ENCODE peak calls at places on chromosomes 5 and 9, in seven cellular contexts. U is lung, Y is upper lobe of left lung, W is aorta, G is IMR-90, K is HCT116, V is body of pancreas. E is an unnamed sample.
A peak's percentile ranks its signal among the peaks of the same experiment; 100 is the strongest.

GRCh38 chr5:13403351-13403750 is 541.1 kb downstream of the DNAH5 start:
- DNase-seq in U (no peak), Y (no peak), W (no peak), G (no peak), K (no peak), V (no peak), E (no peak)

GRCh38 chr5:93421987-93422391 is 159.0 kb downstream of the NR2F1-AS1 start:
- DNase-seq in U (no peak), Y (no peak), W (peak; percentile 25), G (no peak), K (no peak), V (no peak), E (no peak)

GRCh38 chr5:137218471-137218870 is 280.7 kb downstream of the SPOCK1 start:
- DNase-seq in U (no peak), Y (no peak), W (no peak), G (peak; percentile 52), K (no peak), V (peak; percentile 37), E (no peak)

GRCh38 chr5:10140195-10140973 is 109.3 kb downstream of the ATPSCKMT start:
- DNase-seq in U (no peak), Y (no peak), W (no peak), G (peak; percentile 7), K (peak; percentile 13), V (no peak), E (no peak)

GRCh38 chr5:42840279-42840678 is 28.6 kb upstream of the SELENOP start:
- DNase-seq in U (peak; percentile 86), Y (peak; percentile 21), W (no peak), G (peak; percentile 58), K (no peak), V (peak; percentile 44), E (no peak)

GRCh38 chr9:79912641-79913040 is 340.9 kb downstream of the TLE4 start:
- DNase-seq in U (no peak), Y (no peak), W (no peak), G (no peak), K (no peak), V (no peak), E (no peak)

GRCh38 chr5:76273491-76273890 is 129.6 kb upstream of the IQGAP2 start:
- DNase-seq in U (no peak), Y (no peak), W (no peak), G (no peak), K (no peak), V (no peak), E (no peak)

GRCh38 chr9:121225240-121225639 is 23.6 kb upstream of the RAB14 start:
- DNase-seq in U (no peak), Y (no peak), W (no peak), G (no peak), K (no peak), V (no peak), E (no peak)

GRCh38 chr9:100690438-100690837 is 112.6 kb downstream of the CAVIN4 start:
- DNase-seq in U (no peak), Y (no peak), W (no peak), G (no peak), K (no peak), V (no peak), E (no peak)

GRCh38 chr5:154849791-154850201 is 607 bp downstream of the FAXDC2 start:
- DNase-seq in U (no peak), Y (no peak), W (no peak), G (peak; percentile 47), K (no peak), V (no peak), E (no peak)

GRCh38 chr5:124121198-124121597 is 609.2 kb downstream of the CSNK1G3 start:
- DNase-seq in U (no peak), Y (no peak), W (no peak), G (no peak), K (no peak), V (no peak), E (no peak)

GRCh38 chr5:169296456-169297220 is 4.3 kb downstream of the SLIT3 start:
- DNase-seq in U (peak; percentile 36), Y (no peak), W (no peak), G (no peak), K (no peak), V (peak; percentile 12), E (no peak)
- H3K4me1 ChIP-seq in U (peaks cover 5% of the 10 kb centered on the region), Y (no peaks in the 10 kb centered on the region), W (no peaks in the 10 kb centered on the region), G (no peaks in the 10 kb centered on the region), K (no peaks in the 10 kb centered on the region), V (peaks cover 9% of the 10 kb centered on the region), E (peaks cover 4% of the 10 kb centered on the region)

DNA sequence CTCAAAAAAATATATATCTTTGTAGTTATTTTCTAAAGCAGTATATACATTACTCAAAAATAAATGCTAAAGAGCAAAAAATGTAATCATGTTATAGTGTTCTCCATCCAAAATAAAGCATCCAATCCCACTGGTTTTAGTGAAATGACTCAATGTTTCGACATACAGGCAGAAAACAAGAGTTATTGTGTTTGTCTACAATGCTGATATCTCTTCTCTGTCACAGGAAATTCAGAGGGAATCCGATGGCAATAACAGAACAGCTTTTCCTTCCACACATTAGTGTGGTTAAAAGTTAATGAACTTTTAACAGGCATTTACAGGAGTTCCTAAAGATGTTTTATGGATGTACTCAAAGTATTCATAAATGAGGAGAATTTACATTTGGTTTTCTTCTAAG is 12.0 kb downstream of the TTC33 start:
- DNase-seq in U (no peak), Y (no peak), W (no peak), G (no peak), K (no peak), V (no peak), E (no peak)
- H3K36me3 ChIP-seq in U (peaks cover 7% of the 10 kb centered on the region), Y (no peaks in the 10 kb centered on the region), W (no peaks in the 10 kb centered on the region), G (peaks cover 12% of the 10 kb centered on the region), K (no peaks in the 10 kb centered on the region), V (peaks cover 6% of the 10 kb centered on the region), E (no peaks in the 10 kb centered on the region)

DNA sequence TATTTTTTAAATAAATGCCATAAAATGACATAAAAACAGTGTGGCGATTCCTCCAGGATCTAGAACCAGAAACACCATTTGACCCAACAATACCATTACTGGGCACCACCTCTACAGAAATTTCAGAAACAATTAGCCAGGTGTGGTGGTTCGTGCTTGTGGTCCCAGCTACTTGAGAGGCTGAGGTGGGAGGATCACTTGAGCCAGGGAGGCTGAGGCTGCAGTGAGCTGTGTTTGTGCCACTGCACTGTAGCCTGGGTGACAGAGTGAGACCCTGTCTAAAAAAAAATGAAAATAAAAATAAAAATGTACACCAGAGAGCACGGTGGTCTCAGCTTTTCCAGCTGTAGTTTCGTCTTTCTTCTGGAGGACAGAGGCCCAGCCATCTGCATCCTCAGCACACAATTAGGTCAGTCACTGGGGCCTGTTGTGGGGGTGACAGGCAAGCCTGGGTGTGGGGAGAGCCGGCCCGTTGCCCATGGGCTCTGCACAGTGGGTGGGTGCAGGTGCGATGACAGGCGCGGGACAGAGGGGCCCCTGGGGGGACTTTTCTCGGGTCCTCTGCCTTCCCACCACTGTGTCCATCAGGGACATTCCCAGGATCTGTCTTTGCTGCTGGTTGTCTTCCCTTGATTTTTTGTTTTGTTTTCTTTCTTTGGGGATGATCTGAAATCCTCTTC is 9.8 kb downstream of the COL5A1 start:
- DNase-seq in U (no peak), Y (no peak), W (peak; percentile 65), G (no peak), K (no peak), V (no peak), E (no peak)
- H3K4me1 ChIP-seq in U (peaks cover 3% of the 10 kb centered on the region), Y (peaks cover 6% of the 10 kb centered on the region), W (no peaks in the 10 kb centered on the region), G (peaks cover 27% of the 10 kb centered on the region), K (peaks cover 11% of the 10 kb centered on the region), V (no peaks in the 10 kb centered on the region), E (no peaks in the 10 kb centered on the region)

DNA sequence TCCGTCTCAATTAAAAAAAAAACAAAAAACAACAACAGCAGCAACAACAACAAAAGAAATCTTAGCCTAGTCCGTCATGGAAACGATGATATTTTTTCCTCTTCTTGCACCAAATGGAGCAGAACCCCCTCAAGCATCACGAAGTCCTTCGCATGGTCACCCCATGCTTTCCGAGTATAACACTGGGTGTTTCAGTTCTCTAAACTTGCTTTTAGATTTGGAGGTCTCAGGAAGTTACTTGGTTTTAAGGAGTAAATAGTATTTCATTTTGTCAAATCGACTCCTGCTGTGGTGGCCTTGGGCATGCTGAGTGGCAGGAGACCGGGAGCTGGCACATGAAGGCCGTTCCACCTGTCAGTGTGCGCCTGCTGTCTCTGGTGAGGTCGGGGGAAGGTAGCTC is 118.5 kb upstream of the CACNA1B start:
- DNase-seq in U (no peak), Y (no peak), W (no peak), G (no peak), K (no peak), V (no peak), E (no peak)
- H3K36me3 ChIP-seq in U (peaks cover 58% of the 10 kb centered on the region), Y (peaks cover 4% of the 10 kb centered on the region), W (no peaks in the 10 kb centered on the region), G (peaks cover 56% of the 10 kb centered on the region), K (peaks cover 17% of the 10 kb centered on the region), V (peaks cover 10% of the 10 kb centered on the region), E (peaks cover 37% of the 10 kb centered on the region)

GRCh38 chr5:139130217-139130616 is 68.0 kb downstream of the SIL1 start:
- DNase-seq in U (no peak), Y (no peak), W (no peak), G (no peak), K (no peak), V (no peak), E (no peak)
- H3K4me1 ChIP-seq in U (peaks cover 9% of the 10 kb centered on the region), Y (peaks cover 24% of the 10 kb centered on the region), W (peaks cover 7% of the 10 kb centered on the region), G (peaks cover 8% of the 10 kb centered on the region), K (no peaks in the 10 kb centered on the region), V (peaks cover 46% of the 10 kb centered on the region), E (peaks cover 2% of the 10 kb centered on the region)

E was measured in iPS DF 6.9.